ENCODE peak calls at places on chromosomes 11 and 22, in five cellular contexts. M is Panc1, D is cardiac fibroblast, V is H9, Z is tibial nerve. Q is an unnamed sample.

GRCh38 chr11:90204832-90205646 is 17.8 kb downstream of the CHORDC1 start:
- DNase-seq in Z (no peak), M (peak), V (no peak), D (peak), Q (peak)

GRCh38 chr22:27883656-27884350 is 35.3 kb downstream of the PITPNB start:
- DNase-seq in Z (no peak), M (no peak), V (no peak), D (no peak), Q (no peak)

GRCh38 chr11:1743587-1744136 is 6.7 kb downstream of the IFITM10 start:
- DNase-seq in V (no peak), M (no peak), Z (no peak), D (no peak), Q (no peak)

GRCh38 chr22:26287382-26288228 is 118.3 kb downstream of the SEZ6L start:
- DNase-seq in D (no peak), M (no peak), Z (no peak), V (no peak), Q (no peak)

GRCh38 chr11:122815900-122816299 is 22.4 kb upstream of the CRTAM start:
- DNase-seq in D (no peak), M (no peak), Z (no peak), V (no peak), Q (no peak)

GRCh38 chr11:114085965-114086364 is 26.5 kb downstream of the ZBTB16 start:
- DNase-seq in M (no peak), V (no peak), Z (no peak), D (no peak), Q (no peak)

GRCh38 chr11:9660886-9661285 is 3.0 kb upstream of the SWAP70 start:
- DNase-seq in Z (no peak), D (peak), V (no peak), M (no peak), Q (no peak)

GRCh38 chr11:8699903-8700302 is 17.3 kb downstream of the RPL27A start:
- DNase-seq in Z (no peak), V (peak), D (peak), M (no peak), Q (no peak)

GRCh38 chr22:50175921-50176849 is 5.7 kb downstream of the PANX2 start:
- DNase-seq in V (no peak), D (no peak), Z (no peak), M (no peak), Q (no peak)

GRCh38 chr11:1221848-1222311 is 986 bp upstream of the MUC5B start:
- DNase-seq in Z (no peak), M (no peak), D (no peak), V (peak), Q (no peak)

GRCh38 chr11:70951139-70951804 is 301.1 kb downstream of the SHANK2 start:
- DNase-seq in V (no peak), M (no peak), D (peak), Z (no peak), Q (no peak)

GRCh38 chr11:82174610-82175009 is 559.1 kb downstream of the FAM181B start:
- DNase-seq in M (no peak), D (no peak), Z (no peak), V (no peak), Q (no peak)

GRCh38 chr11:44146931-44147330 is 51.5 kb downstream of the EXT2 start:
- DNase-seq in V (no peak), D (no peak), Z (no peak), M (no peak), Q (no peak)

GRCh38 chr11:117356126-117356761 is 28.6 kb downstream of the CEP164 start:
- DNase-seq in V (no peak), Z (no peak), D (no peak), M (no peak), Q (no peak)

GRCh38 chr22:32474635-32475427 is at the start of gene FBXO7:
- DNase-seq in V (peak), D (peak), M (no peak), Z (peak), Q (peak)

GRCh38 chr22:46574993-46575914 is 37.8 kb upstream of the CELSR1 start:
- DNase-seq in Z (peak), M (no peak), V (peak), D (no peak), Q (no peak)

GRCh38 chr11:11577932-11578331 is 43.9 kb downstream of the GALNT18 start:
- DNase-seq in V (peak), Z (no peak), M (no peak), D (no peak), Q (no peak)

GRCh38 chr11:58562375-58562800 is 13.3 kb downstream of the LPXN start:
- DNase-seq in Z (no peak), D (no peak), M (no peak), V (no peak), Q (peak)

GRCh38 chr11:32385998-32386397 is 49.3 kb downstream of the WT1 start:
- DNase-seq in M (no peak), Z (no peak), D (peak), V (peak), Q (no peak)

GRCh38 chr11:6437993-6438392 is 2.8 kb downstream of the HPX start:
- DNase-seq in M (no peak), V (no peak), Z (no peak), D (no peak), Q (no peak)

GRCh38 chr11:135033545-135033944 is 621.5 kb upstream of the B3GAT1 start:
- DNase-seq in D (no peak), Z (no peak), M (no peak), V (peak), Q (no peak)

GRCh38 chr22:42269407-42270177 is 861 bp downstream of the TCF20 start:
- DNase-seq in D (peak), M (no peak), Z (no peak), V (peak), Q (peak)

GRCh38 chr22:25174156-25174887 is 25.3 kb upstream of the CRYBB3 start:
- DNase-seq in V (no peak), D (no peak), Z (no peak), M (no peak), Q (no peak)

GRCh38 chr22:50731811-50732624 is 6.0 kb upstream of the ACR start:
- DNase-seq in M (no peak), D (peak), Z (no peak), V (no peak), Q (peak)

GRCh38 chr22:32544953-32545558 is 70.4 kb downstream of the FBXO7 start:
- DNase-seq in D (no peak), Z (no peak), V (no peak), M (no peak), Q (no peak)

GRCh38 chr22:37225481-37225880 is 13.2 kb upstream of the SSTR3 start:
- DNase-seq in V (no peak), D (no peak), Z (no peak), M (no peak), Q (no peak)
- TF ChIP-seq CTCF in V (peak), D (peak), Z (no peak), M (no peak), Q (peak)

GRCh38 chr11:119155733-119156492 is 7.1 kb downstream of the ABCG4 start:
- DNase-seq in Z (no peak), D (no peak), V (peak), M (no peak), Q (no peak)
- TF ChIP-seq CTCF in Z (no peak), D (no peak), V (peak), M (no peak), Q (no peak)

DNA sequence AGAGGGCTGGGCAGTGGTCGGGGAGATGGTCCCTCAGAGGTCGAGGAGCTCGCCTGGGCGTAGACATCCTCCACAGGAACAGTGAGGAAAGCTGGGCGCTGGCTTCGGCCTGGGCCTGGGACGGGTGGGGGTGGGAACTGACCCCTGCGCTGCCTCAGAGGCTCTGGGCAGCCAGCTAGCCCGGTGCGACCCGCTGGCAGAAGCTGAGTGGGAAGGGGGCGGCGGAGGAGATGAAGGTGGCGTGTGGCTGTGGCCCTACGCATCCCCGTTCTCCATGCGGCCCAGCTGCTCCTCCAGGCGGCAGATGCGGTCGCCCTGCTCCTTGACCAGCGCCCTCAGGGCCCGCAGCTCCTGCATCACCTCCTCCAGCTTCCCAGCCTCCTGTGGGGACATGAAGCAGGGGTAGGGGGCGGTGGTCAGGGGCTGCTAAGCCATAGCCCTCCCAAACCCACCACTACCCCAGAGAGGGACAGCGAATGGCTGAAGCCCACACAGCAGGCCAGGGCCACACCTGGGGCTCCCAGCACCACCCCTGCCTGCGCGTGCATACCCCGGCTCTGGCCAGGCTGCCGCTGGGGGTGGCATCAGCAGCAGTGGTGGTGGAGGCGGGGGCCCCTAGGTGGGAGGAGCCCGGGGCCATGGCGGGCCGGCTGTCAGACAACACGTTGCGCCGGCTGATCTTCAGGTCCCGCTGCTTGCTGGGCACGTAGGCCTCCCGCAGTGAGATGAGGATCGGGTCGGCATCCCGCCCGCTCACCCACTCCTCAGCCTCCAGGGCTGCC is 830 bp upstream of the PTPRCAP start:
- DNase-seq in V (peak), M (no peak), Z (no peak), D (no peak), Q (peak)
- TF ChIP-seq CTCF in V (no peak), M (no peak), Z (no peak), D (no peak), Q (no peak)

DNA sequence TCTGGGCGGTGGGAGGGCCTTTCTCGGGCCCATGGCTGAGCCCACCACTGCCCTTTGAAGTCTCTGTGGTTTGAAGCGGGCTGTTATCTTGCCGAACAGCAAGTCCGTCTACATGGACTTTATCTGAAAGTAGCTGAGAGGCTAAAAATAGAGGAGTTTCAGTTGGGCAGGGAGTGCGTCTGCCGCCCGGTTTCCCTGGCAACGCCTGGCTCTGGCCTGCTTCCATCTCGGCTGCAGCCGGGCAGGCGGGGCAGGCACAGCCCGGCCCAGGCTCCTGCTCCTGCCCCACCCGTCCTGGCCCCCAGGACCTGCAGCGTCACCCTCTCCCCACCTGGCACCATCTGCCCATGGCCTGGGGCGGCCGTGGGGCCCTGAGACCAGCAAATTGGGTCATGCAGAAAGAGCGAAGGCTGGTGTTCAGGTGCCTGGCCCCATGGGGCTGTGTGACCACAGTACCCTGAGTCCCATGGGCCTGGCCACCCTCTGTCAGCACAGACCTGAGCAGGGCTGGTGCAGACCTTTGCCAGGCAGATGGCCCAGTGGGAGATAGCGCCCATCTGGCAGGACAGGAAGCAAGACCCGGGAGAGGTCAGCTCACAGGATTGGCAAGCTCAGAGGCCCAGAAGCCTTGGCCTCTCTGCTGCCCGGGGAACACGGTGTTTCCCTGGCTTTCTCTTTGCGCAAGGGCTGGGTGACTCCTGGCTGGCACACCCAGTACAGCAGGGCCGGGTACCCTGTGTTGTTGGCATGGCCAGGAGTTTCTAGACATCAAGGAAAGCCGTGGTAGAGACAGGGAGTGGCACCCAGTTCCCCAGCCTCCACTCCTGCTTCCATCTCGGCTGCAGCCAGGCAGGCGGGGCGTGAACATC is 79.1 kb upstream of the KCNQ1OT1 start:
- DNase-seq in V (peak), M (no peak), Z (peak), D (peak), Q (no peak)
- TF ChIP-seq CTCF in V (no peak), M (no peak), Z (no peak), D (no peak), Q (no peak)

GRCh38 chr11:119983240-119983732 is 154.6 kb downstream of the TRIM29 start:
- DNase-seq in D (no peak), V (peak), M (no peak), Z (no peak), Q (no peak)
- TF ChIP-seq CTCF in D (no peak), V (peak), M (no peak), Z (no peak), Q (no peak)

GRCh38 chr11:103536335-103536722 is 427.1 kb downstream of the DYNC2H1 start:
- DNase-seq in V (no peak), M (no peak), D (no peak), Z (no peak), Q (no peak)

GRCh38 chr11:103534959-103535358 is 425.7 kb downstream of the DYNC2H1 start:
- DNase-seq in D (no peak), Z (no peak), V (no peak), M (no peak), Q (no peak)

GRCh38 chr11:103539166-103539565 is 429.9 kb downstream of the DYNC2H1 start:
- DNase-seq in Z (no peak), M (no peak), V (no peak), D (no peak), Q (no peak)

GRCh38 chr11:103541186-103541795 is 432.1 kb downstream of the DYNC2H1 start:
- DNase-seq in V (no peak), D (no peak), Z (no peak), M (no peak), Q (no peak)

GRCh38 chr11:103537904-103538502 is 428.8 kb downstream of the DYNC2H1 start:
- DNase-seq in Z (no peak), V (no peak), D (peak), M (no peak), Q (peak)
- TF ChIP-seq CTCF in Z (no peak), V (peak), D (peak), M (peak), Q (no peak)

DNA sequence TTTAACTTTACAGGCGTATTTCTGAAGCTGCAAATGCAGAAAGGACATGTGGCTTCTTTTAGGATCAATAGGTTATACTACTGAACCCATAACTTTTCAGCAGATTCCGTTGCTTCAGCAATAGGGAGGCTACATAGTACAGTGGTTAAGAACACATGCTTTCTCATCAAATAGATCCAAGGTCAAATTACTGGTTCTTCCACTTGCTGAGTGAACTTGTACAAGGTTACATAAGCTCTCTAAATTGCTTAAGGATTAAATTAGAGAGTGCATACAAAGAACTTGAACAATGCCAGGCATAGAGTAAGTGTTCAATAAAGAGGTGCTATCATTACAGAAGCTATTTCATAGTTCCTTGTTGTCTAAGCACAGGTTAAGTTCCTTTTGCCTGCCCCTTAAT is 129.6 kb downstream of the BARX2 start:
- DNase-seq in M (no peak), Z (no peak), V (no peak), D (no peak), Q (no peak)
- TF ChIP-seq CTCF in M (no peak), Z (no peak), V (no peak), D (no peak), Q (no peak)

GRCh38 chr11:45405916-45406670 is 120.0 kb upstream of the SYT13 start:
- DNase-seq in V (no peak), M (no peak), Z (no peak), D (peak), Q (no peak)
- TF ChIP-seq CTCF in V (peak), M (no peak), Z (peak), D (peak), Q (no peak)